ENCODE peak calls at places on chromosomes 11 and 22, in ten cellular contexts. Y is foreskin fibroblast, O is fibroblast of the aortic adventitia, Q is lower lobe of right lung, A is esophagus squamous epithelium, X is hepatocyte, I is uterus, F is brain microvascular endothelial cell, M is NB4, K is GM12878. C is an unnamed sample.

GRCh38 chr11:623999-624704 is 603 bp downstream of the CDHR5 start:
- DNase-seq in F (no peak), A (no peak), M (no peak), O (peak), I (no peak), K (no peak), Q (no peak), Y (no peak), X (peak), C (no peak)

GRCh38 chr11:70569996-70570692 is 171.8 kb downstream of the CTTN start:
- DNase-seq in M (no peak), A (no peak), I (no peak), Y (no peak), K (no peak), F (no peak), Q (peak), X (no peak), O (no peak), C (no peak)

GRCh38 chr11:31560842-31561476 is 51.4 kb downstream of the ELP4 start:
- DNase-seq in K (no peak), Y (no peak), I (no peak), Q (no peak), A (no peak), M (no peak), F (no peak), X (no peak), O (no peak), C (no peak)

GRCh38 chr11:44877908-44878459 is 72.7 kb downstream of the TP53I11 start:
- DNase-seq in X (peak), Y (no peak), K (no peak), A (no peak), M (no peak), Q (no peak), F (no peak), O (no peak), I (peak), C (no peak)

GRCh38 chr11:8097926-8098325 is 16.9 kb downstream of the TUB start:
- DNase-seq in K (no peak), F (no peak), O (no peak), Y (no peak), M (no peak), A (no peak), Q (no peak), X (no peak), I (no peak), C (no peak)

GRCh38 chr11:132981146-132981956 is 551.0 kb downstream of the OPCML start:
- DNase-seq in A (no peak), I (no peak), Q (no peak), O (no peak), F (no peak), K (no peak), M (no peak), Y (no peak), X (peak), C (no peak)

GRCh38 chr11:120391297-120391696 is 55.1 kb downstream of the ARHGEF12 start:
- DNase-seq in F (no peak), K (no peak), M (no peak), X (peak), Y (no peak), A (no peak), I (no peak), Q (no peak), O (no peak), C (no peak)

GRCh38 chr11:68528630-68529029 is 68.1 kb downstream of the PPP6R3 start:
- DNase-seq in Q (no peak), I (no peak), Y (no peak), F (no peak), O (no peak), X (peak), M (peak), K (no peak), A (no peak), C (no peak)

GRCh38 chr22:25076281-25076680 is 123.4 kb upstream of the CRYBB3 start:
- DNase-seq in A (no peak), Q (no peak), M (no peak), I (no peak), Y (no peak), X (no peak), K (no peak), O (no peak), F (no peak), C (no peak)

GRCh38 chr11:60871378-60872061 is 4.2 kb downstream of the ZP1 start:
- DNase-seq in F (peak), O (peak), A (no peak), X (no peak), M (peak), Q (peak), Y (peak), K (no peak), I (peak), C (no peak)

GRCh38 chr11:7046474-7046873 is 26.2 kb downstream of the NLRP14 start:
- DNase-seq in Y (peak), Q (no peak), M (no peak), X (no peak), I (no peak), K (no peak), O (peak), A (no peak), F (peak), C (peak)

GRCh38 chr22:37526376-37526775 is 7.2 kb upstream of the CARD10 start:
- DNase-seq in O (peak), A (no peak), I (no peak), Y (no peak), X (no peak), Q (no peak), M (no peak), F (peak), K (no peak), C (no peak)

GRCh38 chr22:43812149-43812842 is at the start of gene EFCAB6:
- DNase-seq in M (peak), Y (peak), K (peak), A (peak), Q (peak), O (peak), X (peak), I (peak), F (peak), C (peak)

GRCh38 chr11:122628691-122629555 is 26.6 kb upstream of the UBASH3B start:
- DNase-seq in I (peak), A (no peak), F (peak), O (peak), K (no peak), Q (peak), Y (peak), X (peak), M (peak), C (no peak)

GRCh38 chr11:75816561-75817239 is 1.7 kb downstream of the UVRAG start:
- DNase-seq in Q (no peak), K (no peak), O (no peak), X (no peak), A (no peak), Y (no peak), M (peak), F (no peak), I (no peak), C (no peak)

DNA sequence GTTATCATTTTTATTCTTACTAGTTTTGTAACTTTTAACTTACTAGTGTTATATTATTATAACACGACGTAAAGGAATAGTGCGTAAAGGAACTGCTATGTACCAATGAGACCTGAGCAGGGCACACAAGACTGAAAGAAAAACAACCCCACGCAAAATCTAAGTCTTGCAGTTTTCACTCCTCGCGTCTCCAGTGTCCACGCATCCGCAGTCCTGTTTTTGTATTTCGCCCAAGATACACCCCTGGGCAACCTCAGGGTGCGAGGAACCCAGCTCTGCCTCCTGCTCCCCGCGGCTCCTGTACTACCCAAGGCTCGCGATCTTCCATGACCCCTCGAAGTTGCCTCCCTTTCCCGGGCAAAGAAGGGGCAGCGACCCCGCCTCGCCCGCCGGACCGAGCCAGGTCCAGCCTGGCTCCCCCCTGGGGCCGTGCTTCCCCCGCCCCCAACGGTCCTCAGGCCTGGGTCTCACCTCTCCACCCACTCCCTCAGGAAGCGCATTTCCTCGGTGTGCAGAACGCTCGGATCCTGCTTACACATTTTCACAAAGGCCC is 403 bp downstream of the ST13 start:
- DNase-seq in Q (no peak), X (peak), M (peak), Y (no peak), K (no peak), F (peak), I (no peak), A (no peak), O (peak), C (no peak)
- TF ChIP-seq CTCF in Q (no peak), X (no peak), M (no peak), Y (no peak), K (no peak), F (no peak), I (no peak), A (no peak), O (no peak), C (no peak)

GRCh38 chr11:116855413-116855812 is 18.0 kb upstream of the APOA1 start:
- DNase-seq in F (no peak), O (no peak), I (no peak), M (peak), Q (no peak), X (no peak), Y (no peak), A (no peak), K (no peak), C (no peak)

GRCh38 chr11:116851631-116852030 is 14.2 kb upstream of the APOA1 start:
- DNase-seq in Q (peak), K (no peak), M (peak), I (no peak), A (no peak), X (no peak), F (no peak), O (no peak), Y (no peak), C (no peak)

GRCh38 chr11:116849491-116849890 is 12.1 kb upstream of the APOA1 start:
- DNase-seq in Q (no peak), I (no peak), X (no peak), Y (no peak), A (no peak), K (no peak), O (no peak), F (no peak), M (peak), C (no peak)

GRCh38 chr11:116853461-116854073 is 16.1 kb upstream of the APOA1 start:
- DNase-seq in Q (no peak), K (peak), F (peak), Y (peak), I (no peak), A (no peak), X (peak), M (peak), O (peak), C (peak)

GRCh38 chr11:116852261-116853125 is 15.1 kb upstream of the APOA1 start:
- DNase-seq in X (peak), A (no peak), Q (no peak), Y (peak), K (no peak), F (no peak), M (peak), O (peak), I (peak), C (no peak)
- H3K4me3 ChIP-seq in X (no peak), A (no peak), Q (no peak), Y (no peak), K (no peak), F (no peak), M (peak), O (no peak), I (no peak), C (no peak)

GRCh38 chr11:80155412-80156017 is 714.7 kb upstream of the TENM4 start:
- DNase-seq in X (peak), K (no peak), O (peak), I (no peak), A (no peak), M (peak), Y (peak), Q (no peak), F (peak), C (no peak)
- TF ChIP-seq CTCF in X (peak), K (peak), O (peak), I (no peak), A (no peak), M (peak), Y (peak), Q (peak), F (peak), C (peak)

DNA sequence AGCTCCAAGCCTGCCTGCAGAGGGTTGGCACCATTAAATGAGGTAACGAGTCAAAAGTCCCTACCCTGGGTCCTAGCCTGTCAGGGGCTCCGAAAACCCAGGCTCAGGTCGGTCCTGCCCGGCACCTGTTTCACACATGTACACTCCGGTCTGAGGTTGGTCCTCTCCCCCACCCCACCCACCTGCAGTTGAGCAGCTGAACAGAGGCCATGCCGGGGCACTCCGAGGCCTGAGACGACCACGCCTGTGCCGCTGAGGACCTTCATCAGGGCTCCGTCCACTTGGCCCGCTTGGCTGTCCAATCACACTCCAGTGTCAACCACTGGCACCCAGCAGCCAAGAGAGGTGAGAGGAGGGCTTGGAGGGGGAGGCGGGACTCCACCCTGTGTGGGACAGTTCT is 1.6 kb downstream of the TSSC4 start:
- DNase-seq in O (no peak), M (no peak), Y (no peak), A (no peak), Q (no peak), K (no peak), I (no peak), X (no peak), F (no peak), C (no peak)
- H3K4me3 ChIP-seq in O (peak), M (peak), Y (peak), A (peak), Q (peak), K (peak), I (no peak), X (no peak), F (peak), C (peak)

DNA sequence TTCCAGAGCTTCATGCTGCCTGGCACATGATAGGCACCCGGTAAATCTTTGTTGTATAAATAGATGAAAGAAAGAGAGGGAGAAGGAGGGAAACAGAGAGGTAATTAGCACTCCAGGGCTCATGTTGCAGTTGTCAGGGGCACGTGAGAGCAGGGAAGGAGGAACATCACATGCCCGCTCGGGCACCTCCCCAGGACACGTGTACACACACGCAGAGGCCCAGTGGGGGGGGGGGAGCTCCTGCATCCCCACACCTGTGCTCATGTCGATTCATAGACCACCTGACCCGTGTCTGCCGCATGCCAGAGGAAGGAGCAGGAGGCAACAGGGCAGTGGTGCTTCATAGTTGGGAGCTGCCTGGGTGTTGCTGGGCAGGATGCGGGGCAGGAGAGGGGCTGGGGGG is 37.1 kb upstream of the NNMT start:
- DNase-seq in X (no peak), Y (no peak), I (peak), A (no peak), F (no peak), K (no peak), O (no peak), M (no peak), Q (peak), C (no peak)
- TF ChIP-seq CTCF in X (no peak), Y (no peak), I (no peak), A (no peak), F (no peak), K (no peak), O (no peak), M (no peak), Q (no peak), C (no peak)

GRCh38 chr11:88305430-88305829 is 32.1 kb downstream of the CTSC start:
- DNase-seq in X (no peak), I (no peak), Y (no peak), F (no peak), A (no peak), M (no peak), Q (no peak), O (no peak), K (no peak), C (no peak)

GRCh38 chr11:88301478-88302140 is 35.9 kb downstream of the CTSC start:
- DNase-seq in M (no peak), Y (peak), I (no peak), O (peak), X (peak), K (peak), Q (no peak), F (no peak), A (no peak), C (no peak)

GRCh38 chr11:88300888-88301477 is 36.6 kb downstream of the CTSC start:
- DNase-seq in O (no peak), F (no peak), Y (no peak), A (no peak), Q (no peak), K (no peak), X (no peak), I (no peak), M (no peak), C (no peak)

GRCh38 chr11:88304352-88304751 is 33.2 kb downstream of the CTSC start:
- DNase-seq in O (no peak), F (no peak), I (no peak), X (no peak), A (no peak), Y (no peak), K (no peak), Q (no peak), M (no peak), C (no peak)

DNA sequence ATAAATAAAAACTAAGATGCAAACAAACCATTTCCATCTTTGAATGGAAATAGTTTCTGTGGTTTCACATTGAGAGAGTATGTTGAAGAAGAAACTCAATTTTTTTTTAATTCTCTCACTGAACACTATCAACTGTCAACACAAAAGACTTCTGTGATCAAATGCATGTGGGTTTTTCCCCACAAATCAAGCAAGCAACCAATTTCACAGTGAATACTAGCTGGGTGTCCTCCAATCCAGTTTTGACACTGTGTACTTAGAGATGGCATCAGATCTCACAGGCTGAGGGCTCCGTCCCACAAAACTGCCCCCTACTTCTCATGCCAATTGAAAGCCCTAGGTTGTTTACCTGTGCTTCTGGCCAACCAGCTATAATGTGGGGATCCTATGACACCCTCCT is 34.5 kb downstream of the CTSC start:
- DNase-seq in K (peak), M (no peak), Y (no peak), F (no peak), O (no peak), A (no peak), I (no peak), Q (no peak), X (no peak), C (no peak)
- H3K4me3 ChIP-seq in K (no peak), M (no peak), Y (no peak), F (no peak), O (no peak), A (no peak), I (no peak), Q (no peak), X (no peak), C (no peak)

C was measured in HFF-Myc.